ENCODE peak calls at places on chromosomes 2 and 18, in four cellular contexts. K, L, Z and O are unnamed samples.
A peak's percentile ranks its signal among the peaks of the same experiment; 100 is the strongest.

GRCh38 chr18:23229472-23229871 is 94.2 kb downstream of the CABLES1 start:
- DNase-seq in K (no peak), L (no peak), Z (no peak), O (no peak)

GRCh38 chr2:60560734-60561649 is 7.5 kb upstream of the BCL11A start:
- DNase-seq in K (peak; percentile 57), L (no peak), Z (no peak), O (no peak)

GRCh38 chr2:19051238-19051831 is 307.1 kb downstream of the OSR1 start:
- DNase-seq in K (no peak), L (no peak), Z (no peak), O (no peak)

GRCh38 chr2:61266653-61267505 is 104.9 kb downstream of the C2orf74 start:
- DNase-seq in K (no peak), L (no peak), Z (no peak), O (no peak)

GRCh38 chr2:133054297-133054696 is 384.3 kb upstream of the LYPD1 start:
- DNase-seq in K (no peak), L (no peak), Z (no peak), O (no peak)

GRCh38 chr2:239247401-239248245 is 153.2 kb downstream of the HDAC4 start:
- DNase-seq in K (no peak), L (no peak), Z (no peak), O (no peak)

GRCh38 chr2:152718047-152718908 is at the start of gene ARL6IP6:
- DNase-seq in K (peak; percentile 86), L (peak; percentile 90), Z (peak; percentile 64), O (peak; percentile 60)

GRCh38 chr2:234289789-234290188 is 207.1 kb downstream of the ARL4C start:
- DNase-seq in K (no peak), L (no peak), Z (no peak), O (no peak)

GRCh38 chr2:123502926-123503325 is 522.2 kb upstream of the CNTNAP5 start:
- DNase-seq in K (no peak), L (no peak), Z (no peak), O (no peak)

GRCh38 chr18:63161032-63161727 is 158.4 kb downstream of the BCL2 start:
- DNase-seq in K (no peak), L (no peak), Z (peak; percentile 92), O (no peak)

GRCh38 chr2:105866439-105867170 is 121.9 kb downstream of the NCK2 start:
- DNase-seq in K (no peak), L (no peak), Z (no peak), O (no peak)

GRCh38 chr2:45812039-45812500 is 160.6 kb downstream of the PRKCE start:
- DNase-seq in K (no peak), L (no peak), Z (no peak), O (no peak)

GRCh38 chr2:26691881-26692813 is at the start of gene KCNK3:
- DNase-seq in K (peak; percentile 86), L (peak; percentile 97), Z (no peak), O (peak; percentile 81)

GRCh38 chr2:26693287-26693849 is 846 bp downstream of the KCNK3 start:
- DNase-seq in K (no peak), L (peak; percentile 82), Z (no peak), O (no peak)

GRCh38 chr2:26692814-26693286 is 328 bp downstream of the KCNK3 start:
- DNase-seq in K (no peak), L (peak; percentile 83), Z (no peak), O (no peak)

GRCh38 chr2:26694001-26694400 is 1.5 kb downstream of the KCNK3 start:
- DNase-seq in K (no peak), L (no peak), Z (no peak), O (no peak)

GRCh38 chr2:26691140-26691539 is 1.4 kb upstream of the KCNK3 start:
- DNase-seq in K (no peak), L (no peak), Z (no peak), O (no peak)
- H3K27me3 ChIP-seq in K (peaks cover 72% of the 10 kb centered on the region), L (peaks cover 52% of the 10 kb centered on the region), Z (peaks cover 3% of the 10 kb centered on the region), O (peaks cover 24% of the 10 kb centered on the region)

DNA sequence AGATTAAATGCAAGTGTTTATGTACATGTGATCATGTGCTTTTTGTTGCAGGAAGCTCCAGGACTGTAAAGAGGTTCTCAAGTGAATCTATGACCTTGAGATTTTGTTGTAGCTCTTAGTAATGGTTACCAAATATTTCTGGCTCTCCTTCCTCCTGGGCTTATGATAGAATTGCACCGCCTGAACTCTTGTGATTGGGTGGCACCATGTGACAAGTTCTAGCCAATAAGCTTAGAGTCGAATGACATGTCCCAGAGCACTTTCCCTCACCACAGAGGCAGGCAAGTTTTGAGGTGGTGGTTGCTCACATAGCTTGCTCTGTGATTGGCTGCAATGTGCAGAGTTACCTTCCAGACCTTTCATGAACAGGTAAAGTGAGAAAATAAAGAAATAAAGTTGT is 8.9 kb upstream of the SCG2 start:
- DNase-seq in K (no peak), L (no peak), Z (no peak), O (no peak)
- TF ChIP-seq NRF1 in K (no peak), L (no peak), Z (no peak), O (no peak)

DNA sequence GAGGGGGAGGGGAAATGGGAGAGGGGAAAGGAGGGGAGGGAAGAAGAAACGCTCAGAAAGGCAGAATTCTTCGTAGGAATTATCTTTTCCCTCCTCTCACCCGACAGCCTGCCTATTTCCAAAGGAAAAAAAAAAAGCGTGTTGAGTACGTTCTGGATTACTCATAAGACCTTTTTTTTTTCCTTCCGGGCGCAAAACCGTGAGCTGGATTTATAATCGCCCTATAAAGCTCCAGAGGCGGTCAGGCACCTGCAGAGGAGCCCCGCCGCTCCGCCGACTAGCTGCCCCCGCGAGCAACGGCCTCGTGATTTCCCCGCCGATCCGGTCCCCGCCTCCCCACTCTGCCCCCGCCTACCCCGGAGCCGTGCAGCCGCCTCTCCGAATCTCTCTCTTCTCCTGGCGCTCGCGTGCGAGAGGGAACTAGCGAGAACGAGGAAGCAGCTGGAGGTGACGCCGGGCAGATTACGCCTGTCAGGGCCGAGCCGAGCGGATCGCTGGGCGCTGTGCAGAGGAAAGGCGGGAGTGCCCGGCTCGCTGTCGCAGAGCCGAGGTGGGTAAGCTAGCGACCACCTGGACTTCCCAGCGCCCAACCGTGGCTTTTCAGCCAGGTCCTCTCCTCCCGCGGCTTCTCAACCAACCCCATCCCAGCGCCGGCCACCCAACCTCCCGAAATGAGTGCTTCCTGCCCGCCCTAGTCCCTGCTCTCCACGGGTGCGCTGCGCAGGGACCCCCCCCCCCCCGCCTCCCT is at the start of gene GAD1:
- DNase-seq in K (peak; percentile 86), L (peak; percentile 61), Z (no peak), O (no peak)
- H3K27me3 ChIP-seq in K (peaks cover 7% of the 10 kb centered on the region), L (peaks cover 89% of the 10 kb centered on the region), Z (peaks cover 42% of the 10 kb centered on the region), O (peaks cover 69% of the 10 kb centered on the region)

GRCh38 chr18:76621782-76622495 is 126.9 kb upstream of the ZNF516 start:
- DNase-seq in K (no peak), L (no peak), Z (no peak), O (no peak)

GRCh38 chr18:76620326-76620813 is 125.3 kb upstream of the ZNF516 start:
- DNase-seq in K (peak; percentile 8), L (no peak), Z (peak; percentile 9), O (no peak)

GRCh38 chr18:76621184-76621583 is 126.1 kb upstream of the ZNF516 start:
- DNase-seq in K (no peak), L (no peak), Z (no peak), O (no peak)

GRCh38 chr18:76618721-76619120 is 123.7 kb upstream of the ZNF516 start:
- DNase-seq in K (no peak), L (no peak), Z (no peak), O (no peak)

DNA sequence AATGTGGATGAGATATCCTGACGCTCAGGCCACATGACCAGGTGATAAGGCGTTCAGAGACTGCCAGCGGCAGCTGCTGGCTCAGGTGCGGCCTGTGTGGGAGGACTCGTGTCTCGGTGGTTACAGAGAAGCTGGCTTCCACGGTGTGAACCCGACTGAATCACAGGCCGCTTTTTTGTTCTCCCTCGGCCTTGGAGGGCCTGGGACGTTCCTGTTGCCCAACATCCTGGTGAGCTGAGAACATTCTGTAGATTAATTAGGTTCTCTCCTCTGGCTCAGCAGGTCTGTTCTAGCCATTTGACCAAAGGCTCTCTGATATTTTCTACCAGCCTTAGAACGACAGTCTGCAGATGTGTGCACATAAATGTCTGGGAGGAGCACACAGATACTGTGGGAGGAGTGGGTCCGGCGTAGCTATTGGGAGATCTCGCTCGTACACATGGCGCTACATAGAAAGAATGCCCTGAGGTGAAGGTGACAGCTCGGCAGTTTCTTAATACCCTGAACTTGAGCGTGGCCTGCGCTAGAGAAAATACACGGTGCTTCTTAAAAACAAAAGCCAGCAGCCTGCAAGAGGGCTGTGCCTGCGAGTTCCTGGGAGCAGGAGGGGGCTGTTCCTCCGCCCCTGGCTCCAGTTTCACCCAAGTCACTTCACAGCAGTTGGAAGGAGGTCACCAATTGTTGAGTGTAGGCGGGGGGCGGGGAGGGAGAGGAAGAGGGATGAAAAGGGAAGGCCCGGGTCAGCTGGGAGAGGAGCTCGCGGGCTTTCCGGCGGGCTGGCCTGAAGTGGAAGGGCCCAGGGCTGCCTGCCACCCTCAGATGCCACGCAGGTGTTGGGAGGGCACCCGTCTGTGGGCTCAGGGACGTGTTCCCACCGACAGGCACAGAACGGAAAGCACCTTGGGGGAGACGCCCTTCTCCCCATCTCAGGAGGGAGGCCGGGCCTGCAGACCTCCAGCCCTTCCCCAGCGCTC is 124.6 kb upstream of the ZNF516 start:
- DNase-seq in K (no peak), L (no peak), Z (no peak), O (peak; percentile 77)
- TF ChIP-seq NRF1 in K (no peak), L (no peak), Z (no peak), O (no peak)

GRCh38 chr18:57441395-57441794 is 6.2 kb downstream of the ONECUT2 start:
- DNase-seq in K (no peak), L (no peak), Z (no peak), O (peak; percentile 71)

GRCh38 chr18:57439617-57439975 is 4.4 kb downstream of the ONECUT2 start:
- DNase-seq in K (no peak), L (no peak), Z (no peak), O (peak; percentile 87)

GRCh38 chr18:57438669-57439616 is 3.8 kb downstream of the ONECUT2 start:
- DNase-seq in K (no peak), L (peak; percentile 76), Z (no peak), O (no peak)

GRCh38 chr18:57440331-57441101 is 5.3 kb downstream of the ONECUT2 start:
- DNase-seq in K (no peak), L (no peak), Z (no peak), O (peak; percentile 72)

GRCh38 chr18:57439985-57440330 is 4.8 kb downstream of the ONECUT2 start:
- DNase-seq in K (no peak), L (no peak), Z (no peak), O (no peak)
- H3K27me3 ChIP-seq in K (no peaks in the 10 kb centered on the region), L (peaks cover 11% of the 10 kb centered on the region), Z (peaks cover 40% of the 10 kb centered on the region), O (peaks cover 73% of the 10 kb centered on the region)